ENCODE peak calls at places on chromosomes 16 and 17, in ten cellular contexts. E is tibial artery, O is tibial nerve, R is kidney epithelial cell, H is heart right ventricle, Z is GM12865, A is Caco-2, F is fibroblast of the aortic adventitia, S is AG10803, L is suprapubic skin. U is an unnamed sample.

GRCh38 chr17:55451203-55451641 is 29.6 kb upstream of the MMD start:
- DNase-seq in E (no peak), O (no peak), R (no peak), H (no peak), Z (no peak), A (peak; percentile 11), F (peak; percentile 79), S (peak; percentile 61), L (no peak), U (no peak)

GRCh38 chr16:47311738-47312505 is 148.9 kb downstream of the ITFG1 start:
- DNase-seq in E (no peak), O (no peak), R (peak; percentile 39), H (no peak), Z (peak; percentile 9), A (no peak), F (peak; percentile 12), S (peak; percentile 3), L (no peak), U (no peak)

GRCh38 chr17:68993112-68993511 is 37.9 kb upstream of the ABCA8 start:
- DNase-seq in E (no peak), O (no peak), R (no peak), H (no peak), Z (no peak), A (no peak), F (peak; percentile 60), S (peak; percentile 22), L (no peak), U (no peak)

GRCh38 chr16:67294171-67294757 is 14.9 kb downstream of the PLEKHG4 start:
- DNase-seq in E (no peak), O (no peak), R (no peak), H (no peak), Z (no peak), A (no peak), F (no peak), S (no peak), L (no peak), U (no peak)

GRCh38 chr17:32345953-32346600 is 3.9 kb upstream of the ZNF207 start:
- DNase-seq in E (no peak), O (no peak), R (no peak), H (no peak), Z (no peak), A (no peak), F (no peak), S (no peak), L (no peak), U (no peak)

GRCh38 chr17:29593546-29594440 is 861 bp downstream of the ANKRD13B start:
- DNase-seq in E (no peak), O (no peak), R (no peak), H (peak; percentile 15), Z (no peak), A (peak; percentile 73), F (no peak), S (no peak), L (no peak), U (no peak)

GRCh38 chr16:78925071-78925714 is 675.3 kb downstream of the MAF start:
- DNase-seq in E (no peak), O (peak; percentile 37), R (no peak), H (peak; percentile 16), Z (peak; percentile 20), A (peak; percentile 38), F (no peak), S (no peak), L (no peak), U (no peak)

GRCh38 chr17:61361084-61361483 is 38.6 kb upstream of the TBX2 start:
- DNase-seq in E (no peak), O (no peak), R (no peak), H (no peak), Z (no peak), A (no peak), F (peak; percentile 83), S (peak; percentile 86), L (no peak), U (peak; percentile 53)

GRCh38 chr16:10332301-10332700 is 53.6 kb upstream of the ATF7IP2 start:
- DNase-seq in E (no peak), O (no peak), R (no peak), H (peak; percentile 9), Z (no peak), A (peak; percentile 82), F (no peak), S (no peak), L (no peak), U (no peak)

GRCh38 chr17:64306850-64307463 is 43.9 kb upstream of the TEX2 start:
- DNase-seq in E (peak; percentile 65), O (peak; percentile 75), R (no peak), H (peak; percentile 66), Z (peak; percentile 80), A (peak; percentile 77), F (peak; percentile 81), S (peak; percentile 68), L (no peak), U (no peak)

GRCh38 chr16:5060073-5060641 is 5.6 kb downstream of the C16orf89 start:
- DNase-seq in E (no peak), O (no peak), R (no peak), H (no peak), Z (no peak), A (no peak), F (no peak), S (no peak), L (no peak), U (no peak)

GRCh38 chr17:46770439-46770817 is 48.1 kb downstream of the WNT3 start:
- DNase-seq in E (no peak), O (no peak), R (no peak), H (no peak), Z (no peak), A (no peak), F (no peak), S (no peak), L (peak; percentile 61), U (no peak)
- TF ChIP-seq CTCF in E (no peak), O (no peak), R (no peak), H (no peak), Z (no peak), A (no peak), F (no peak), S (no peak), L (no peak), U (no peak)

GRCh38 chr16:19410435-19411153 is 7.1 kb upstream of the TMC5 start:
- DNase-seq in E (peak; percentile 24), O (no peak), R (no peak), H (no peak), Z (peak; percentile 21), A (peak; percentile 62), F (no peak), S (no peak), L (no peak), U (no peak)
- H3K4me3 ChIP-seq in E (no peak overlapping the region), O (peak overlapping the region; percentile 38), R (peak overlapping the region; percentile 30), H (peak overlapping the region; percentile 34), Z (peak overlapping the region; percentile 27), A (peak overlapping the region; percentile 55), F (no peak overlapping the region), S (no peak overlapping the region), L (peak overlapping the region; percentile 46), U (no peak overlapping the region)

GRCh38 chr16:89282523-89282922 is 65.0 kb downstream of the ZNF778 start:
- DNase-seq in E (no peak), O (no peak), R (no peak), H (no peak), Z (no peak), A (no peak), F (no peak), S (no peak), L (no peak), U (no peak)
- TF ChIP-seq CTCF in E (no peak), O (no peak), R (no peak), H (no peak), Z (no peak), A (no peak), F (no peak), S (no peak), L (no peak), U (no peak)

GRCh38 chr16:69199382-69199781 is 12.4 kb downstream of the SNTB2 start:
- DNase-seq in E (no peak), O (peak; percentile 48), R (no peak), H (no peak), Z (no peak), A (peak; percentile 48), F (peak; percentile 68), S (peak; percentile 61), L (peak; percentile 75), U (no peak)
- H3K4me3 ChIP-seq in E (no peak overlapping the region), O (no peak overlapping the region), R (no peak overlapping the region), H (no peak overlapping the region), Z (no peak overlapping the region), A (no peak overlapping the region), F (no peak overlapping the region), S (no peak overlapping the region), L (no peak overlapping the region), U (no peak overlapping the region)

GRCh38 chr17:8696456-8696855 is 48.2 kb downstream of the CCDC42 start:
- DNase-seq in E (peak; percentile 18), O (no peak), R (no peak), H (no peak), Z (no peak), A (no peak), F (no peak), S (no peak), L (no peak), U (no peak)
- TF ChIP-seq CTCF in E (no peak), O (no peak), R (no peak), H (no peak), Z (no peak), A (no peak), F (no peak), S (no peak), L (no peak), U (no peak)

DNA sequence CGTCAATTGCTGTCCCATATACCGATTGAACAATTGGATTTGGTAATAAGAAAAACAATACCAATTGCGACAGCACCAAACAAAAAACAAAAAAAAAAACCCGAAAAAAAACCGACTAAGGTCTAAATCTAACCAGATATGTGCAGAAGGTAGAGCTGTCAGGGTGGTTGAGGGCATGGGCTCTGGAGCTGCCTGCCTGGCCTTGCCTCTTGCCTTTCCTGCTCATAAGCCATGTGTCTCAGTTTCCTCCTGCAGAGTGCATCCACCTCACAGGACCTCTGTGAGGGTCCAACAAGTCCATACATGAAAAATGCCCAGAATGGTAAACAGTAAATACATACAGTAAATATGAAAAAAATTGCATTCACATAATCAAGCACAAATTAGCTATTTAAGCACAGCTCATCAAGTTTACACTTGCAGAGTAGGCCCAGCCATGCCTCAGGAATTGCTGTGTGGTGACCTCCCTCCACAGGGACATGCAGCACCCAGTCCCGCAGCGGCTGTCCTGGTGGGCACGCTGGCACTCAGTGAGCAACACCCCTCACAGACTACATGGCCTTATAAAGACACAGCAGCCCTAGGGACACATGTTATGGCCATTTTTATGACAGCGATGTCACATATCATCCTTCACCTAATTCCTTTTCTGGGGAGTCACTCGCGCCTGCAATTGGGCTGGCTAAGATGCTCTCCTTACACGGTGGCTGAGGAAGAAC is 17.9 kb downstream of the TBC1D28 start:
- DNase-seq in E (no peak), O (no peak), R (no peak), H (no peak), Z (no peak), A (no peak), F (no peak), S (no peak), L (no peak), U (no peak)
- H3K4me3 ChIP-seq in E (no peak overlapping the region), O (no peak overlapping the region), R (no peak overlapping the region), H (no peak overlapping the region), Z (peak overlapping the region; percentile 35), A (no peak overlapping the region), F (no peak overlapping the region), S (no peak overlapping the region), L (no peak overlapping the region), U (no peak overlapping the region)

U was measured in BJ.